ENCODE peak calls at places on chromosomes 13 and 19, in nine cellular contexts. One of them, this sample, is unnamed.

GRCh38 chr19:30437869-30438268 is 65.7 kb downstream of the ZNF536 start:
- DNase-seq in AG09309: no peak
- DNase-seq in foreskin fibroblast: no peak
- DNase-seq in HepG2: no peak
- DNase-seq in breast epithelium: no peak
- DNase-seq in progenitor cell of endocrine pancreas: no peak
- DNase-seq in fibroblast of pulmonary artery: no peak
- DNase-seq in choroid plexus epithelial cell: no peak
- DNase-seq in cardiac muscle cell: no peak
- DNase-seq in this sample: no peak

GRCh38 chr19:9839415-9839814 is 4.3 kb downstream of the PIN1 start:
- DNase-seq in breast epithelium: no peak
- DNase-seq in progenitor cell of endocrine pancreas: no peak
- DNase-seq in choroid plexus epithelial cell: peak
- DNase-seq in AG09309: no peak
- DNase-seq in HepG2: no peak
- DNase-seq in cardiac muscle cell: no peak
- DNase-seq in fibroblast of pulmonary artery: peak
- DNase-seq in foreskin fibroblast: peak
- DNase-seq in this sample: no peak

GRCh38 chr19:30236006-30236405 is 136.2 kb upstream of the ZNF536 start:
- DNase-seq in progenitor cell of endocrine pancreas: no peak
- DNase-seq in fibroblast of pulmonary artery: no peak
- DNase-seq in HepG2: no peak
- DNase-seq in foreskin fibroblast: no peak
- DNase-seq in choroid plexus epithelial cell: no peak
- DNase-seq in cardiac muscle cell: peak
- DNase-seq in breast epithelium: no peak
- DNase-seq in AG09309: no peak
- DNase-seq in this sample: no peak

GRCh38 chr19:13133241-13133870 is 15.3 kb downstream of the NACC1 start:
- DNase-seq in fibroblast of pulmonary artery: no peak
- DNase-seq in choroid plexus epithelial cell: no peak
- DNase-seq in cardiac muscle cell: no peak
- DNase-seq in breast epithelium: no peak
- DNase-seq in foreskin fibroblast: no peak
- DNase-seq in progenitor cell of endocrine pancreas: no peak
- DNase-seq in AG09309: no peak
- DNase-seq in HepG2: no peak
- DNase-seq in this sample: no peak

GRCh38 chr13:97125810-97126738 is 96.1 kb upstream of the MBNL2 start:
- DNase-seq in choroid plexus epithelial cell: peak
- DNase-seq in foreskin fibroblast: peak
- DNase-seq in progenitor cell of endocrine pancreas: no peak
- DNase-seq in AG09309: no peak
- DNase-seq in cardiac muscle cell: no peak
- DNase-seq in HepG2: no peak
- DNase-seq in breast epithelium: no peak
- DNase-seq in fibroblast of pulmonary artery: peak
- DNase-seq in this sample: peak

GRCh38 chr19:16067205-16067938 is 8.9 kb upstream of the TPM4 start:
- DNase-seq in HepG2: no peak
- DNase-seq in progenitor cell of endocrine pancreas: no peak
- DNase-seq in foreskin fibroblast: peak
- DNase-seq in choroid plexus epithelial cell: peak
- DNase-seq in breast epithelium: peak
- DNase-seq in cardiac muscle cell: no peak
- DNase-seq in AG09309: peak
- DNase-seq in fibroblast of pulmonary artery: peak
- DNase-seq in this sample: peak

GRCh38 chr13:29993716-29994488 is 143.5 kb upstream of the UBL3 start:
- DNase-seq in choroid plexus epithelial cell: peak
- DNase-seq in AG09309: peak
- DNase-seq in HepG2: no peak
- DNase-seq in foreskin fibroblast: peak
- DNase-seq in progenitor cell of endocrine pancreas: no peak
- DNase-seq in fibroblast of pulmonary artery: peak
- DNase-seq in breast epithelium: no peak
- DNase-seq in cardiac muscle cell: peak
- DNase-seq in this sample: peak

GRCh38 chr19:28575816-28576215 is 637.1 kb downstream of the UQCRFS1 start:
- DNase-seq in foreskin fibroblast: no peak
- DNase-seq in fibroblast of pulmonary artery: no peak
- DNase-seq in AG09309: no peak
- DNase-seq in progenitor cell of endocrine pancreas: no peak
- DNase-seq in cardiac muscle cell: no peak
- DNase-seq in choroid plexus epithelial cell: no peak
- DNase-seq in HepG2: no peak
- DNase-seq in breast epithelium: no peak
- DNase-seq in this sample: no peak

GRCh38 chr13:78147905-78148304 is 229.3 kb upstream of the EDNRB start:
- DNase-seq in AG09309: peak
- DNase-seq in progenitor cell of endocrine pancreas: no peak
- DNase-seq in choroid plexus epithelial cell: peak
- DNase-seq in breast epithelium: no peak
- DNase-seq in fibroblast of pulmonary artery: peak
- DNase-seq in HepG2: no peak
- DNase-seq in cardiac muscle cell: no peak
- DNase-seq in foreskin fibroblast: peak
- DNase-seq in this sample: peak

DNA sequence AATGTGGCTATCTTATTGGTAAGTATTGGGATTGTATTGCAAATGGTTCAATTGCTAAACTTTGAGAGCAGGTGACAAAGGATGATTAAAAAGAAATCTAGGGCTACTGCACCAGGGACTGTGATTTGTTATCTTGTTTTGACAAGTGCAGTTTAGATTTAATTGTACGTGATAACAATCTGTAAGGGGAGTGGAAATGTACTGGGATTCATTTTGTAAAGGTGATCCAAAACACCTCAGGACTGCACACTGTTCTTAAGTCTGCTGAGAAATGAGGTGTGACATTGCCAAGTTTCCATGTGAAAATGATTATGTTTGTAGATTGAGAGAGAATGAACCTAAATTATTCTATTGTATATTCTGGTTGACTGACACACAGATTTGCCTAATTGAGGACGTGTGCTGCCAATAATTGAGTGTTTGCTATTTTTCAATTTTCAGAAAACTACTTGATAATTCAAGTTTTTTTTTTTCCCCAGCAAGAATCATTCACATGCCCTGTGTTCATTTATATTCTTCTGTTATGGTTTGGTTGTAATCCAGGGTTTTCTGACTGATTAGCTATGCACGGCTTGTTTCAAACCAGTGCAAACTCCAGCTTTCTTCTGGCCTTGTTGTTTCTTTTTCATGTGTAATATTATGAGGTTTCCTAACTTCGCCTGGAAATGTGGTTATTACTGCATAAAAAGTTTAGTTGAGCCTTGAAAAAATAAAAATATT is 308.0 kb downstream of the OLFM4 start:
- DNase-seq in AG09309: no peak
- DNase-seq in breast epithelium: no peak
- DNase-seq in fibroblast of pulmonary artery: no peak
- DNase-seq in choroid plexus epithelial cell: no peak
- DNase-seq in HepG2: no peak
- DNase-seq in foreskin fibroblast: no peak
- DNase-seq in progenitor cell of endocrine pancreas: no peak
- DNase-seq in cardiac muscle cell: no peak
- DNase-seq in this sample: no peak
- TF ChIP-seq CTCF in AG09309: no peak
- TF ChIP-seq CTCF in breast epithelium: no peak
- TF ChIP-seq CTCF in fibroblast of pulmonary artery: no peak
- TF ChIP-seq CTCF in choroid plexus epithelial cell: no peak
- TF ChIP-seq CTCF in HepG2: no peak
- TF ChIP-seq CTCF in foreskin fibroblast: no peak
- TF ChIP-seq CTCF in progenitor cell of endocrine pancreas: no peak
- TF ChIP-seq CTCF in cardiac muscle cell: no peak
- TF ChIP-seq CTCF in this sample: no peak

DNA sequence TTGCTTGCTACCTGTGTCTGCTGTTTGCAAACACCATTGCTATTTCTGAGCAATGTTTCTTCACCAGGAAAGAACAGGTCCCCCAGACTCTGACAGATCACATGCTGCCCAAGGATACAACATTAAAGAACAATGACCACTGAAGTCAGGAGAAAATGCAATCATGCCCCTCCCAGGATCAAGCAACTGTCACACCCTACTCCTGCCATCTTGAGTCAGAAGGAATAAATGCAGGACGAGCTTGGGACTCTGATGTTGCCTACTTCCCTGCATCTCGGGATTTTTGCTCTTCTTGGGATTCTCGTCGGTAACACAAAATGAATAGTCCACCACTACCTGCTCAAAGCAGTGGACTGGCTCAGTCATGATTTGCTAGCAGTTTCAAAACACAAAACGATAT is 490.6 kb downstream of the COG6 start:
- DNase-seq in cardiac muscle cell: no peak
- DNase-seq in progenitor cell of endocrine pancreas: no peak
- DNase-seq in foreskin fibroblast: no peak
- DNase-seq in fibroblast of pulmonary artery: no peak
- DNase-seq in breast epithelium: no peak
- DNase-seq in choroid plexus epithelial cell: no peak
- DNase-seq in HepG2: no peak
- DNase-seq in AG09309: no peak
- DNase-seq in this sample: peak
- TF ChIP-seq CTCF in cardiac muscle cell: no peak
- TF ChIP-seq CTCF in progenitor cell of endocrine pancreas: no peak
- TF ChIP-seq CTCF in foreskin fibroblast: no peak
- TF ChIP-seq CTCF in fibroblast of pulmonary artery: no peak
- TF ChIP-seq CTCF in breast epithelium: no peak
- TF ChIP-seq CTCF in choroid plexus epithelial cell: no peak
- TF ChIP-seq CTCF in HepG2: peak
- TF ChIP-seq CTCF in AG09309: no peak
- TF ChIP-seq CTCF in this sample: peak

DNA sequence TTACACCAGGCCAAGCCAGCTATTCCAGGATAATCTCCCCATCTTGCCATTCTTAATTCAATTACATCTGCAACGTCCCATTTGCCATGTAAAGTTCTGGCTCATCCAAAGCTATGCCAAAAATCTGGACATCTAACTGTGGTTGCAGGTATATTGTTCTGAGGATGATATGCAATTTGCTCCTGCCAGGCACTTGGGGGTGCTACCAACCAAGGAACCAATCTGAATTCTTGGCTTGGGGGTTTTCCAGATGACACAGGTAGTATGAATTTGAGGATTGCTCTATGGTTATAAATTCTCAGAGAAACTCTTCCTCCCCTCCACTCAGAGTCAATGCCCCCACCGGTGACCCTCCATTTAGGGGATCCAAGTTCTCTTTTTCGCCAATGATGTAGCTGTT is 33.0 kb downstream of the CRYL1 start:
- DNase-seq in choroid plexus epithelial cell: peak
- DNase-seq in cardiac muscle cell: peak
- DNase-seq in fibroblast of pulmonary artery: peak
- DNase-seq in AG09309: no peak
- DNase-seq in HepG2: peak
- DNase-seq in foreskin fibroblast: peak
- DNase-seq in progenitor cell of endocrine pancreas: no peak
- DNase-seq in breast epithelium: no peak
- DNase-seq in this sample: peak
- TF ChIP-seq CTCF in choroid plexus epithelial cell: peak
- TF ChIP-seq CTCF in cardiac muscle cell: peak
- TF ChIP-seq CTCF in fibroblast of pulmonary artery: peak
- TF ChIP-seq CTCF in AG09309: peak
- TF ChIP-seq CTCF in HepG2: peak
- TF ChIP-seq CTCF in foreskin fibroblast: peak
- TF ChIP-seq CTCF in progenitor cell of endocrine pancreas: peak
- TF ChIP-seq CTCF in breast epithelium: no peak
- TF ChIP-seq CTCF in this sample: peak

GRCh38 chr19:17605117-17605516 is 49.7 kb downstream of the COLGALT1 start:
- DNase-seq in progenitor cell of endocrine pancreas: no peak
- DNase-seq in AG09309: no peak
- DNase-seq in choroid plexus epithelial cell: no peak
- DNase-seq in cardiac muscle cell: no peak
- DNase-seq in HepG2: no peak
- DNase-seq in breast epithelium: no peak
- DNase-seq in foreskin fibroblast: no peak
- DNase-seq in fibroblast of pulmonary artery: no peak
- DNase-seq in this sample: no peak

GRCh38 chr19:17606786-17607185 is 51.3 kb downstream of the COLGALT1 start:
- DNase-seq in HepG2: no peak
- DNase-seq in fibroblast of pulmonary artery: no peak
- DNase-seq in progenitor cell of endocrine pancreas: no peak
- DNase-seq in choroid plexus epithelial cell: no peak
- DNase-seq in foreskin fibroblast: no peak
- DNase-seq in breast epithelium: no peak
- DNase-seq in cardiac muscle cell: no peak
- DNase-seq in AG09309: no peak
- DNase-seq in this sample: no peak

GRCh38 chr19:17607936-17608335 is 52.5 kb downstream of the COLGALT1 start:
- DNase-seq in HepG2: no peak
- DNase-seq in cardiac muscle cell: no peak
- DNase-seq in fibroblast of pulmonary artery: no peak
- DNase-seq in AG09309: no peak
- DNase-seq in breast epithelium: no peak
- DNase-seq in choroid plexus epithelial cell: no peak
- DNase-seq in progenitor cell of endocrine pancreas: no peak
- DNase-seq in foreskin fibroblast: no peak
- DNase-seq in this sample: no peak

GRCh38 chr19:17604372-17605025 is 49.0 kb downstream of the COLGALT1 start:
- DNase-seq in choroid plexus epithelial cell: no peak
- DNase-seq in cardiac muscle cell: no peak
- DNase-seq in fibroblast of pulmonary artery: no peak
- DNase-seq in foreskin fibroblast: no peak
- DNase-seq in AG09309: no peak
- DNase-seq in progenitor cell of endocrine pancreas: no peak
- DNase-seq in breast epithelium: no peak
- DNase-seq in HepG2: no peak
- DNase-seq in this sample: no peak

DNA sequence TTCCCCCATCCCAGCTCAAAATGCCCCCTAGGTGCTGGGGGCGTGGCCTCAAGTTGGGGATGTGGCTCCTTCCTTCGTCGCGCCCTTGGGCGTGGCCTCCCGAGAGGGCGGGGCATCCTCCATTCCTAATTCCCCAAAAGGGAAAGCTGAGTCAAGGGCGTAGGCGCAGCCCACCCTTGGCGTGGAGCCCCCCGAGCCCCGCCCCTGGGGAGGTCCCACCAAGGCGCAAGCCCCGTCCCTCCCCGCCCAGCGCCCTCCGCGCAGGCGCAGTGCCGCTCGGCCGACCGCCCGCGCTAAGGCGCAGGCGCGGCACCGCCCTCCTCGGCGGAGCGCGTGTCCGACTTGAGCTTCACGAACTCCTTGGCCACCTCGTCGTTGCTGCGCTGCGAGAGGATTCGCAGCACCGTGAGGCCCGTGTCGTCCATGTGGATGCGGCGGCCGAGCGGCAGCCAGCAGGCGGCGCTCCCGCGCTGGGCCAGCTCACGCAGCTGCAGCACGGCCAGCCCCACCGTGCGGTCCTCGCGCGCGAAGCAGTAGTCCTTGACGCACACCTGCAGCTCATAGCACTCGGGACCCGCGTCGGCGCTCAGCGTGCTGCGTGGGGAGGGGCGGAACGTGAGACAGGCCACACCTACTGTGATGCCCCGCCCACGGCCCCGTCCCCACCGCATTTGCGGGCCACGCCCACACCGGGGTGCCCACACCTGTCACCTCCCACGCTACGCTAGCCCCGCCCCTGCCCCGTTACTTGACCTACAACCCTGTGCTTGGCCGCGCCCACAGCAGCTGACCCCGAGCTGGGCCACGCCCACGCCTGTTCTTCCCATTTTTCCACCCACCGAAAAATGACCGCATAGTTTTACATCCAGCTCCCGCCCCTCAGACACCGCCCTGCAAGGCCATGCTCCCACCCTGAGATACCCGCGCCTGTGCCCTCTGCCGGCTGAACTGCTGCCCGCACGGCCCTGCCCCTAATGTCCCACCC is 50.6 kb downstream of the COLGALT1 start:
- DNase-seq in cardiac muscle cell: peak
- DNase-seq in fibroblast of pulmonary artery: peak
- DNase-seq in breast epithelium: peak
- DNase-seq in HepG2: peak
- DNase-seq in foreskin fibroblast: peak
- DNase-seq in progenitor cell of endocrine pancreas: peak
- DNase-seq in choroid plexus epithelial cell: peak
- DNase-seq in AG09309: no peak
- DNase-seq in this sample: peak
- TF ChIP-seq CTCF in cardiac muscle cell: peak
- TF ChIP-seq CTCF in fibroblast of pulmonary artery: peak
- TF ChIP-seq CTCF in breast epithelium: no peak
- TF ChIP-seq CTCF in HepG2: peak
- TF ChIP-seq CTCF in foreskin fibroblast: peak
- TF ChIP-seq CTCF in progenitor cell of endocrine pancreas: peak
- TF ChIP-seq CTCF in choroid plexus epithelial cell: peak
- TF ChIP-seq CTCF in AG09309: peak
- TF ChIP-seq CTCF in this sample: peak